ENCODE peak calls at places on chromosomes 12 and 14, in four cellular contexts. C is tibial nerve, B is endothelial cell, S is fibroblast of mammary gland. L is an unnamed sample.

GRCh38 chr12:52130695-52131094 is 51.2 kb downstream of the SMIM41 start:
- DNase-seq in C (no peak), B (no peak), S (no peak), L (no peak)

GRCh38 chr12:125149160-125150108 is 84.2 kb downstream of the AACS start:
- DNase-seq in C (no peak), B (no peak), S (no peak), L (no peak)

GRCh38 chr12:6828671-6829531 is 694 bp downstream of the P3H3 start:
- DNase-seq in C (no peak), B (peak), S (peak), L (no peak)

GRCh38 chr12:47855502-47855901 is 35.8 kb upstream of the HDAC7 start:
- DNase-seq in C (no peak), B (no peak), S (no peak), L (no peak)

GRCh38 chr12:47234576-47235141 is 154.9 kb upstream of the AMIGO2 start:
- DNase-seq in C (no peak), B (no peak), S (no peak), L (no peak)

GRCh38 chr14:70897475-70897874 is 9.8 kb upstream of the PCNX1 start:
- DNase-seq in C (no peak), B (no peak), S (peak), L (no peak)

GRCh38 chr12:20125259-20125919 is 242.9 kb upstream of the PDE3A start:
- DNase-seq in C (peak), B (no peak), S (peak), L (no peak)

GRCh38 chr14:22547309-22547947 is 41.6 kb downstream of the DAD1 start:
- DNase-seq in C (no peak), B (no peak), S (no peak), L (no peak)

GRCh38 chr12:4015225-4016076 is 142.3 kb upstream of the PARP11 start:
- DNase-seq in C (no peak), B (no peak), S (no peak), L (no peak)

GRCh38 chr12:92010368-92010767 is 135.3 kb downstream of the BTG1 start:
- DNase-seq in C (no peak), B (no peak), S (no peak), L (no peak)

GRCh38 chr14:101562659-101563351 is 1.5 kb downstream of the DIO3 start:
- DNase-seq in C (no peak), B (no peak), S (no peak), L (no peak)

GRCh38 chr14:52802597-52802996 is 11.2 kb upstream of the GNPNAT1 start:
- DNase-seq in C (no peak), B (no peak), S (peak), L (no peak)

GRCh38 chr12:101927999-101928398 is 50.6 kb downstream of the DRAM1 start:
- DNase-seq in C (no peak), B (no peak), S (no peak), L (no peak)

GRCh38 chr14:96648506-96649326 is 146.5 kb downstream of the PAPOLA start:
- DNase-seq in C (no peak), B (no peak), S (no peak), L (no peak)

GRCh38 chr12:107411792-107412535 is 273.6 kb upstream of the PWP1 start:
- DNase-seq in C (no peak), B (no peak), S (peak), L (no peak)

GRCh38 chr12:130222519-130223255 is 60.4 kb downstream of the FZD10 start:
- DNase-seq in C (no peak), B (no peak), S (no peak), L (no peak)

GRCh38 chr12:19382111-19382526 is 57.2 kb upstream of the AEBP2 start:
- DNase-seq in C (no peak), B (no peak), S (peak), L (no peak)

GRCh38 chr12:47307680-47308399 is 228.1 kb upstream of the AMIGO2 start:
- DNase-seq in C (no peak), B (peak), S (peak), L (no peak)

GRCh38 chr12:14769462-14769836 is 33.8 kb downstream of the WBP11 start:
- DNase-seq in C (peak), B (peak), S (peak), L (no peak)

GRCh38 chr12:68958337-68958736 is 25.4 kb upstream of the CPM start:
- DNase-seq in C (no peak), B (no peak), S (no peak), L (no peak)

GRCh38 chr12:22653075-22653474 is 28.1 kb downstream of the ETNK1 start:
- DNase-seq in C (no peak), B (no peak), S (peak), L (no peak)

GRCh38 chr12:12612403-12612802 is 727 bp downstream of the CREBL2 start:
- DNase-seq in C (no peak), B (peak), S (peak), L (no peak)

GRCh38 chr14:99159341-99160340 is 112.4 kb downstream of the BCL11B start:
- DNase-seq in C (no peak), B (no peak), S (no peak), L (no peak)

GRCh38 chr14:103847954-103848719 is 762 bp upstream of the PPP1R13B start:
- DNase-seq in C (no peak), B (peak), S (no peak), L (no peak)

GRCh38 chr12:12927211-12928079 is 24.5 kb downstream of the GPRC5D start:
- DNase-seq in C (no peak), B (peak), S (peak), L (no peak)

GRCh38 chr12:55684761-55685370 is 22.8 kb downstream of the ITGA7 start:
- DNase-seq in C (no peak), B (no peak), S (no peak), L (no peak)

GRCh38 chr14:34794217-34794616 is 79.8 kb upstream of the CFL2 start:
- DNase-seq in C (no peak), B (no peak), S (peak), L (no peak)

GRCh38 chr14:24094839-24095195 is 706 bp downstream of the PCK2 start:
- DNase-seq in C (no peak), B (peak), S (no peak), L (no peak)

DNA sequence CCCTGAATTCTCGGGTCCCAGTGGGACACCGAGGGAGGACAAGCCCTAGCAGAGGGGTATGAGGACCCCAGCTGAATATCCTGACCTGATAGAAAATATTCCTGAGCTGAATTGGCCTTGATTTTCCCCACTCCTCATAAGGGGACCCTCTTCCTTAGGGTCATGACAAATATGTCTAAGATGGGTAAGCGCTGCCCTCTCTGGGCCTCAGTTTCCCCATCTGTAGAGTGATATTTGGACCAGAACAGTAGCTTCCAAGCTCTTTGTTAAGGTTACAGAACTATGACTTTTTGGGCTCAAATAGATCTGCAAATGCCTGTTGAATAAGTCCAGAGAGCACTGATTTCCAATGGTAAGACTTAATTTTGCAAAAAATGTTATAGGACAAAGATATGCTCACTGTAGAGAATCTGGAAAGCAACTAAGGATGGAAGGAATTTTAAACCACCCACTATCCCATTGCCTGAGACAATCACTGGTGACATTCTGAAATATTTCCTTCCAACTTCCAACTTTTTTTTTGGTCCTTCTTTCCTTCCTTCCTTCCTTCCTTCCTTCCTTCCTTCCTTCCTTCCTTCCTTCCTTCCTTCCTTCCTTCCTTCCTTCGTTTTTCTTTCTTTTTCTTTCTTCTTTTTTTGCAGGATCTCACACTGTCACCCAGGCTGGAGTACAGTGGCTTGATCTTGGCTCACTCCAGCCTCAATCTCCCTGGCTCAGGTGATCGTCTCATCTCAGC is 32.0 kb downstream of the MYL2 start:
- DNase-seq in C (no peak), B (no peak), S (no peak), L (no peak)
- TF ChIP-seq CTCF in C (no peak), B (peak), S (no peak), L (no peak)

GRCh38 chr14:79011091-79011919 is 841.1 kb downstream of the NRXN3 start:
- DNase-seq in C (peak), B (peak), S (peak), L (no peak)
- TF ChIP-seq CTCF in C (peak), B (peak), S (peak), L (no peak)

GRCh38 chr12:16168078-16168477 is 109.4 kb downstream of the SLC15A5 start:
- DNase-seq in C (no peak), B (no peak), S (peak), L (no peak)

GRCh38 chr12:16166563-16167470 is 110.7 kb downstream of the SLC15A5 start:
- DNase-seq in C (no peak), B (no peak), S (no peak), L (no peak)

GRCh38 chr12:16163891-16164290 is 113.6 kb downstream of the SLC15A5 start:
- DNase-seq in C (no peak), B (no peak), S (peak), L (no peak)

GRCh38 chr12:16171348-16171747 is 106.1 kb downstream of the SLC15A5 start:
- DNase-seq in C (no peak), B (no peak), S (no peak), L (no peak)

GRCh38 chr12:16165506-16165905 is 112.0 kb downstream of the SLC15A5 start:
- DNase-seq in C (peak), B (peak), S (peak), L (no peak)
- TF ChIP-seq CTCF in C (no peak), B (peak), S (peak), L (no peak)

DNA sequence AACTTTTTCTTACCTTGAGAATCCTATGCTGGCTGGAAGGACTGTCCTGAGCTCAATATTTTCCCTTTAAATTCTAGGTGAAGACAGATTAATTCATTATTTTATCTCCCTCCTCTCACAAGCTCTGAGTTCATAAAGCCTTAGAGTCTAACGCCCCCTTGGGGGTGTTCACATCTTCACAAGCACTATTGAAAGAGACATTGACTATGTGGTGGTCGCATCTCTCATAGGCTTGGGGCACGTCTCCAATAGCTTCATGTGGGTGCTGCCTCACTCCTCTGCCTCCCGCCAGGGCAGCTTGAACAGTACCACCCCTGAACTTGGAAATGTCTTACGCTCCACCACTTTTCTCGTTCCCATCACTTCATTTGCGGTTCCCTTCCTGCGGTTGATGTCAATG is 106.2 kb downstream of the UNC79 start:
- DNase-seq in C (no peak), B (peak), S (peak), L (no peak)
- TF ChIP-seq CTCF in C (no peak), B (no peak), S (peak), L (no peak)

GRCh38 chr12:34626363-34627157 is 604.3 kb downstream of the ALG10 start:
- DNase-seq in C (no peak), B (no peak), S (no peak), L (no peak)
- TF ChIP-seq CTCF in C (no peak), B (no peak), S (no peak), L (no peak)